ENCODE peak calls at places on chromosomes 2 and 18, in five cellular contexts. B, W, G, S and T are unnamed samples.

GRCh38 chr2:163574309-163574708 is 161.5 kb downstream of the FIGN start:
- DNase-seq in B (no peak), W (no peak), G (no peak), S (no peak), T (no peak)

GRCh38 chr2:162457487-162457886 is 113.6 kb downstream of the GCA start:
- DNase-seq in B (no peak), W (no peak), G (no peak), S (no peak), T (no peak)

GRCh38 chr2:128617029-128617590 is 298.4 kb upstream of the HS6ST1 start:
- DNase-seq in B (no peak), W (no peak), G (no peak), S (no peak), T (no peak)

GRCh38 chr2:86603892-86604291 is 19.8 kb downstream of the RNF103 start:
- DNase-seq in B (no peak), W (no peak), G (no peak), S (no peak), T (no peak)

GRCh38 chr2:149027602-149028250 is 10.8 kb upstream of the LYPD6B start:
- DNase-seq in B (no peak), W (no peak), G (no peak), S (no peak), T (no peak)

GRCh38 chr2:233244818-233245217 is 6.7 kb upstream of the ATG16L1 start:
- DNase-seq in B (peak; percentile 32), W (no peak), G (no peak), S (no peak), T (peak; percentile 54)

GRCh38 chr2:19911799-19912509 is 10.2 kb upstream of the TTC32 start:
- DNase-seq in B (peak; percentile 96), W (peak; percentile 45), G (no peak), S (no peak), T (peak; percentile 32)

GRCh38 chr2:33137331-33137730 is 190.6 kb downstream of the LTBP1 start:
- DNase-seq in B (no peak), W (no peak), G (no peak), S (no peak), T (peak; percentile 28)

GRCh38 chr2:88252646-88253045 is 82.5 kb downstream of the THNSL2 start:
- DNase-seq in B (no peak), W (no peak), G (no peak), S (no peak), T (no peak)

GRCh38 chr2:10535703-10536102 is 87.6 kb upstream of the ODC1 start:
- DNase-seq in B (no peak), W (no peak), G (peak; percentile 21), S (no peak), T (no peak)

GRCh38 chr2:147554708-147555107 is 290.1 kb upstream of the ACVR2A start:
- DNase-seq in B (no peak), W (no peak), G (no peak), S (no peak), T (no peak)

GRCh38 chr2:119109823-119110222 is 48.7 kb downstream of the C1QL2 start:
- DNase-seq in B (no peak), W (no peak), G (no peak), S (no peak), T (no peak)

GRCh38 chr2:195590866-195591215 is 66.2 kb upstream of the SLC39A10 start:
- DNase-seq in B (no peak), W (peak; percentile 54), G (peak; percentile 25), S (no peak), T (peak; percentile 49)

GRCh38 chr2:39865751-39866150 is 86.7 kb upstream of the THUMPD2 start:
- DNase-seq in B (no peak), W (no peak), G (no peak), S (no peak), T (no peak)

GRCh38 chr2:209661286-209661685 is 110.3 kb upstream of the UNC80 start:
- DNase-seq in B (no peak), W (no peak), G (no peak), S (no peak), T (no peak)

GRCh38 chr2:209666296-209666695 is 105.3 kb upstream of the UNC80 start:
- DNase-seq in B (no peak), W (no peak), G (no peak), S (no peak), T (no peak)

GRCh38 chr2:209663149-209663548 is 108.5 kb upstream of the UNC80 start:
- DNase-seq in B (peak; percentile 79), W (peak; percentile 10), G (no peak), S (no peak), T (peak; percentile 58)

GRCh38 chr2:209663666-209664065 is 108.0 kb upstream of the UNC80 start:
- DNase-seq in B (peak; percentile 46), W (no peak), G (no peak), S (no peak), T (no peak)

DNA sequence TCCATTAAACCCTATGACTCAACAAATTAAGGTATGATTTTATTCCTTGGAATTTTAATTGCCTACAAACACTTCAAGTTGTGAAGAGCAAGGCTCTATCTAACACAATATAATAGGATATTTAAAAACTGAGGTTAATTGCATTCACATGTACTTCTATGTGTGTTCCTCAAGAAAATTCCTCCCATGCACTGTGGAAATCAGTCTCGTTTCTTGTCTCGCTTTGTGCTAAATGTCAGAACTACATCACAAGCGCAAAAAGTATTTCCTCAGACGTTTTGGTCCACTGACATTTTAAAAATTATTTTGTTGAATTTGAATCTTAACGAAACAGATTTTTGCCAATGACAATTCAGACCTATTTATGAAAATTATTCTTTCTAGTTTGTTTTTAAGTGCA is 109.5 kb upstream of the UNC80 start:
- DNase-seq in B (no peak), W (no peak), G (no peak), S (no peak), T (no peak)
- H3K4me3 ChIP-seq in B (no peak overlapping the region), W (no peak overlapping the region), G (no peak overlapping the region), S (no peak overlapping the region), T (no peak overlapping the region)

GRCh38 chr2:35598310-35598709 is 757.3 kb upstream of the CRIM1 start:
- DNase-seq in B (no peak), W (no peak), G (no peak), S (no peak), T (no peak)
- TF ChIP-seq CTCF in B (no peak), W (no peak), G (no peak), S (no peak), T (no peak)

GRCh38 chr2:208358758-208359631 is 47.6 kb upstream of the PTH2R start:
- DNase-seq in B (no peak), W (peak; percentile 35), G (no peak), S (no peak), T (no peak)
- H3K4me3 ChIP-seq in B (no peak overlapping the region), W (no peak overlapping the region), G (no peak overlapping the region), S (no peak overlapping the region), T (no peak overlapping the region)

GRCh38 chr18:33201509-33201926 is 239.0 kb downstream of the CCDC178 start:
- DNase-seq in B (peak; percentile 8), W (peak; percentile 30), G (peak; percentile 7), S (no peak), T (peak; percentile 17)
- TF ChIP-seq CTCF in B (peak; percentile 14), W (peak; percentile 61), G (peak; percentile 33), S (no peak), T (peak; percentile 51)

GRCh38 chr2:230358305-230358704 is 31.3 kb downstream of the SP140L start:
- DNase-seq in B (peak; percentile 71), W (peak; percentile 10), G (no peak), S (no peak), T (peak; percentile 48)

GRCh38 chr2:230360028-230360427 is 33.0 kb downstream of the SP140L start:
- DNase-seq in B (no peak), W (no peak), G (no peak), S (no peak), T (no peak)

DNA sequence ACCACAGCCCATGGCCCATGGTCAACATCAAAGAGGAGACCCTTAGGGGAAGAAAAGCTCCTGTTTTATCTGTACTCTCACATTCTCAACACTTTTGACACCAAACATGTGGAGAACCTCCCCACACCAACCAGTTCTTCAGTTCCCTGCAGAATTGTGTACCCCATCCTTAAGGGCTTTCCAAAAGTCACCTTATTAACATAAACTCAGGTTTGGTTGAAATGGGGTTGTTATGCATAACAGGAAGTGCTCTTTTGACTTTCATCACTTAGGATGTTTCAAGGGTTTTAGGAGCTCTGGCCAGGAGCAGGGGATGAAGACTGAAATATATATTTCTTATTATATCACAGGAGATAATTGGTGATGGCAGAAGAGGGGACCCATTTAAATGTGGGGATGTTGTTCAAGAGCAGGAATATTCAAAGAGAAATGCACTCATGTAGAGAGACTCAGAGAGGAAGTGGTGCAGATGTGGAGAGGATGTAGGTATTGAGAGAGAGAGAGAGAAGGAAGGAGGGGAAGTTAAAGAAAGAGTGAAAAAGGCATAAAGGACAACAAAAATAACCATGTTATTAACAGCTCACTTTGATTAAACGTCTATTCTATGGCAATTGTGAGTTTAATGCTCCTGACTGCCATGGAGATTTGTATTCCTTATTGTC is 35.2 kb downstream of the SP140L start:
- DNase-seq in B (no peak), W (no peak), G (no peak), S (no peak), T (no peak)
- H3K4me3 ChIP-seq in B (no peak overlapping the region), W (no peak overlapping the region), G (no peak overlapping the region), S (no peak overlapping the region), T (no peak overlapping the region)

DNA sequence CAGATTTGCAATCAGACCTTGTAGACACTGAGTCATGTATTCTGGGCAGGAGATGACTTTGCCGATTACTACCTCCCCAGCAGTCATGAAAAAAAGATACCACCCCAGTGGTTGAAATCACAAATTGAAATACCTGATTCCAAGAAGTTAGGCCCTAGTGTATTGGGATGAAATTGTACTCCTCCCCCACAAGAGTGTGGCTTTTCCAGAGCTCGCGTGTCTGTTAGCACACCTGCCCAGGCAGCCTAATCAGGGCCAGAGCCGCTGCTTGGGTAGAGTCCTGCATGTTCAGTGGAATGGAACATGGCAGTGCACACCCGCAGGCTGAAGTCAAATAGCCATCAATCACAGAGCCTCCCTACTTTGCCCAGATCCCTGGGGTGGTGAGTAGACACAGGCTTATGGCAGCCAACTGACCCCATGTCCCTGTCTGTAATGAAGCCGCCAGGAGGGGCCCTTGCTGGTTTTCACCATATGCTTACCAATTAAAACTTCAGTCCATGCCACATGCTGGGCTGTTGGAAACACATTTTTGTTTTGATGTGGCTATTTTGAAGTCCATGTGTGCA is 122.4 kb downstream of the TPGS2 start:
- DNase-seq in B (peak; percentile 63), W (no peak), G (no peak), S (no peak), T (no peak)
- TF ChIP-seq CTCF in B (no peak), W (no peak), G (no peak), S (no peak), T (no peak)

DNA sequence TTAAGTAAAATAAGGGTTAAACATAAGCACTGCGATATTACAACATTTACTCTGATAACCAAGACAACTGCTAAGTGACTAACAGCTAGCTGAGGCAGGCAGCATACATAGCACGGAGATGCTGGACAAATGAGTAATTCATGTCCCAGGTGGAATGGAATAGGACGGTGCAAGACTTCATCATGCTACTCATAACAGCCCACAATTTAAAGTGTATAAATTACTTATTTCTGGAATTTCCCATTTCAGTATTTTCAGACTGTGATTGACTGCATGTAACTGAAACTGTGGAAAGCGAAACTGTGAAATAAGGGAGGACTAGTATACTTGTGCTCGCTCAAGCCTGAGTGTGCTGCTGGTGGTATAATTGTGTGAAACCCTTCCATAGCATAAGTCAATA is 12.9 kb downstream of the IER3IP1 start:
- DNase-seq in B (peak; percentile 13), W (peak; percentile 70), G (no peak), S (no peak), T (peak; percentile 64)
- H3K4me3 ChIP-seq in B (no peak overlapping the region), W (no peak overlapping the region), G (no peak overlapping the region), S (no peak overlapping the region), T (no peak overlapping the region)

DNA sequence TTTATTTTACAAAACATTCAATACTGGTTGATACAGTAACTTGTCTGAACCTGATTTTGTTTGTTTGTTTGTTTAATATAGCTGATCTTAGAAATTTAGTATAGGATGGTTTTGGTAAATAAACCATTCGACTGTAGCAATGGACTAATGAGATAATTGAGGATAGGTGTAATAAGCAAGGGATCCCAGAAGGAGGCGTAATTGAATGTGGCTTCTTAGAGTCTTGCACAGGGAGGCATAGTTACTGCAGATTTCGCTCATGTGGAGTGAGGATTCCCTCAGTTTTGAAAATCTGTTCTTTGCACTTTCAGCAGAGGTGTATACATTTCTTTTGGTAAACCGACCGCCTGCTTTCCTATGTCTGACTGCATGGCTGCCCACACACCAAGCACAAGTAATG is 709.6 kb downstream of the SOCS6 start:
- DNase-seq in B (no peak), W (peak; percentile 41), G (no peak), S (no peak), T (peak; percentile 38)
- TF ChIP-seq CTCF in B (no peak), W (peak; percentile 37), G (no peak), S (no peak), T (peak; percentile 32)